ENCODE peak calls at places on chromosome 1, in five cellular contexts. I is midbrain; K is CD4-positive, CD25-positive, alpha-beta regulatory T cell; X is myocyte; R is fibroblast of lung. C is an unnamed sample.

GRCh38 chr1:230796626-230797025 is 49.4 kb downstream of the CAPN9 start:
- DNase-seq in R (no peak), K (no peak), X (no peak), I (no peak), C (no peak)

GRCh38 chr1:19811206-19811851 is 3.8 kb downstream of the RNF186 start:
- DNase-seq in K (peak), R (peak), X (peak), I (no peak), C (peak)

GRCh38 chr1:16173447-16174260 is 17.8 kb upstream of the EPHA2 start:
- DNase-seq in K (no peak), X (peak), R (peak), I (no peak), C (no peak)

GRCh38 chr1:96474985-96475743 is 246.4 kb upstream of the PTBP2 start:
- DNase-seq in K (no peak), I (no peak), X (no peak), R (no peak), C (no peak)

GRCh38 chr1:9302745-9303524 is 10.2 kb downstream of the SPSB1 start:
- DNase-seq in K (no peak), I (no peak), R (peak), X (peak), C (no peak)

GRCh38 chr1:208207388-208208131 is 36.6 kb downstream of the PLXNA2 start:
- DNase-seq in R (peak), K (no peak), X (peak), I (no peak), C (peak)

GRCh38 chr1:226310637-226311195 is 1.8 kb upstream of the LIN9 start:
- DNase-seq in R (no peak), X (no peak), K (no peak), I (no peak), C (no peak)

GRCh38 chr1:195740862-195741261 is 867.4 kb downstream of the KCNT2 start:
- DNase-seq in R (peak), K (no peak), I (no peak), X (no peak), C (no peak)

GRCh38 chr1:199723557-199723956 is 304.0 kb upstream of the NR5A2 start:
- DNase-seq in R (peak), I (no peak), K (no peak), X (peak), C (no peak)